ENCODE peak calls at places on chromosomes 3 and 15, in six cellular contexts. One of them, this sample, is unnamed.

GRCh38 chr3:129117134-129117533 is 4.5 kb downstream of the RAB43 start:
- DNase-seq in HTR-8/SVneo: no peak
- DNase-seq in DMS53: no peak
- DNase-seq in neural crest cell: no peak
- DNase-seq in iPS-NIHi11: no peak
- DNase-seq in upper lobe of left lung: no peak
- DNase-seq in this sample: no peak

GRCh38 chr15:33243869-33244268 is 49.4 kb upstream of the FMN1 start:
- DNase-seq in neural crest cell: no peak
- DNase-seq in upper lobe of left lung: no peak
- DNase-seq in iPS-NIHi11: no peak
- DNase-seq in HTR-8/SVneo: peak; percentile 46
- DNase-seq in DMS53: peak; percentile 58
- DNase-seq in this sample: no peak

GRCh38 chr15:92803852-92804609 is 96.1 kb upstream of the CHD2 start:
- DNase-seq in iPS-NIHi11: peak; percentile 32
- DNase-seq in DMS53: peak; percentile 99
- DNase-seq in HTR-8/SVneo: peak; percentile 85
- DNase-seq in neural crest cell: no peak
- DNase-seq in upper lobe of left lung: no peak
- DNase-seq in this sample: peak; percentile 52

GRCh38 chr3:156723182-156723619 is 48.8 kb downstream of the TIPARP start:
- DNase-seq in DMS53: no peak
- DNase-seq in iPS-NIHi11: no peak
- DNase-seq in HTR-8/SVneo: no peak
- DNase-seq in neural crest cell: no peak
- DNase-seq in upper lobe of left lung: no peak
- DNase-seq in this sample: no peak

GRCh38 chr3:129592362-129593150 is 13.9 kb downstream of the PLXND1 start:
- DNase-seq in neural crest cell: peak; percentile 44
- DNase-seq in DMS53: peak; percentile 67
- DNase-seq in iPS-NIHi11: peak; percentile 81
- DNase-seq in upper lobe of left lung: peak; percentile 87
- DNase-seq in HTR-8/SVneo: no peak
- DNase-seq in this sample: peak; percentile 85

GRCh38 chr15:68031406-68031805 is 22.7 kb upstream of the PIAS1 start:
- DNase-seq in DMS53: no peak
- DNase-seq in HTR-8/SVneo: no peak
- DNase-seq in iPS-NIHi11: no peak
- DNase-seq in neural crest cell: no peak
- DNase-seq in upper lobe of left lung: no peak
- DNase-seq in this sample: no peak

GRCh38 chr3:185708392-185708791 is 116.5 kb downstream of the IGF2BP2 start:
- DNase-seq in neural crest cell: no peak
- DNase-seq in upper lobe of left lung: peak; percentile 30
- DNase-seq in DMS53: no peak
- DNase-seq in HTR-8/SVneo: no peak
- DNase-seq in iPS-NIHi11: no peak
- DNase-seq in this sample: no peak

GRCh38 chr15:70128757-70129140 is 31.0 kb upstream of the TLE3 start:
- DNase-seq in DMS53: no peak
- DNase-seq in neural crest cell: no peak
- DNase-seq in HTR-8/SVneo: no peak
- DNase-seq in iPS-NIHi11: no peak
- DNase-seq in upper lobe of left lung: no peak
- DNase-seq in this sample: no peak

GRCh38 chr3:47416041-47416440 is 35.2 kb downstream of the PTPN23 start:
- DNase-seq in neural crest cell: no peak
- DNase-seq in upper lobe of left lung: peak; percentile 55
- DNase-seq in DMS53: peak; percentile 2
- DNase-seq in iPS-NIHi11: peak; percentile 76
- DNase-seq in HTR-8/SVneo: no peak
- DNase-seq in this sample: no peak

GRCh38 chr15:62775932-62776331 is 266.6 kb upstream of the TPM1 start:
- DNase-seq in neural crest cell: no peak
- DNase-seq in DMS53: no peak
- DNase-seq in iPS-NIHi11: peak; percentile 53
- DNase-seq in upper lobe of left lung: no peak
- DNase-seq in HTR-8/SVneo: no peak
- DNase-seq in this sample: no peak

GRCh38 chr3:176633511-176633910 is 563.8 kb downstream of the TBL1XR1 start:
- DNase-seq in HTR-8/SVneo: no peak
- DNase-seq in iPS-NIHi11: peak; percentile 50
- DNase-seq in DMS53: peak; percentile 1
- DNase-seq in upper lobe of left lung: no peak
- DNase-seq in neural crest cell: no peak
- DNase-seq in this sample: no peak

GRCh38 chr3:71268462-71268999 is 315.0 kb downstream of the FOXP1 start:
- DNase-seq in neural crest cell: no peak
- DNase-seq in upper lobe of left lung: no peak
- DNase-seq in HTR-8/SVneo: no peak
- DNase-seq in iPS-NIHi11: no peak
- DNase-seq in DMS53: no peak
- DNase-seq in this sample: no peak

GRCh38 chr3:124486324-124486723 is 243.9 kb upstream of the UMPS start:
- DNase-seq in neural crest cell: no peak
- DNase-seq in upper lobe of left lung: no peak
- DNase-seq in HTR-8/SVneo: no peak
- DNase-seq in iPS-NIHi11: peak; percentile 35
- DNase-seq in DMS53: no peak
- DNase-seq in this sample: no peak

GRCh38 chr3:14605070-14605469 is 46.5 kb upstream of the CCDC174 start:
- DNase-seq in HTR-8/SVneo: peak; percentile 51
- DNase-seq in upper lobe of left lung: no peak
- DNase-seq in iPS-NIHi11: no peak
- DNase-seq in neural crest cell: no peak
- DNase-seq in DMS53: no peak
- DNase-seq in this sample: no peak

GRCh38 chr3:32960404-32961160 is 9.1 kb downstream of the CCR4 start:
- DNase-seq in HTR-8/SVneo: no peak
- DNase-seq in DMS53: no peak
- DNase-seq in neural crest cell: no peak
- DNase-seq in iPS-NIHi11: no peak
- DNase-seq in upper lobe of left lung: no peak
- DNase-seq in this sample: no peak

GRCh38 chr3:88369337-88369736 is 219.6 kb downstream of the C3orf38 start:
- DNase-seq in neural crest cell: no peak
- DNase-seq in HTR-8/SVneo: no peak
- DNase-seq in upper lobe of left lung: no peak
- DNase-seq in iPS-NIHi11: no peak
- DNase-seq in DMS53: no peak
- DNase-seq in this sample: no peak

GRCh38 chr3:129023909-129024308 is 22.8 kb downstream of the EFCC1 start:
- DNase-seq in HTR-8/SVneo: peak; percentile 38
- DNase-seq in iPS-NIHi11: no peak
- DNase-seq in neural crest cell: no peak
- DNase-seq in DMS53: peak; percentile 41
- DNase-seq in upper lobe of left lung: no peak
- DNase-seq in this sample: no peak

GRCh38 chr15:69074843-69075224 is 60.3 kb downstream of the NOX5 start:
- DNase-seq in iPS-NIHi11: peak; percentile 63
- DNase-seq in neural crest cell: no peak
- DNase-seq in upper lobe of left lung: no peak
- DNase-seq in HTR-8/SVneo: no peak
- DNase-seq in DMS53: peak; percentile 58
- DNase-seq in this sample: no peak

GRCh38 chr3:66393486-66394260 is 107.1 kb downstream of the LRIG1 start:
- DNase-seq in upper lobe of left lung: no peak
- DNase-seq in neural crest cell: no peak
- DNase-seq in iPS-NIHi11: no peak
- DNase-seq in DMS53: no peak
- DNase-seq in HTR-8/SVneo: no peak
- DNase-seq in this sample: no peak

GRCh38 chr3:174529298-174529697 is 329.8 kb upstream of the NAALADL2 start:
- DNase-seq in upper lobe of left lung: no peak
- DNase-seq in neural crest cell: no peak
- DNase-seq in DMS53: no peak
- DNase-seq in iPS-NIHi11: no peak
- DNase-seq in HTR-8/SVneo: no peak
- DNase-seq in this sample: no peak

GRCh38 chr3:125140011-125140813 is 72.3 kb downstream of the SLC12A8 start:
- DNase-seq in neural crest cell: no peak
- DNase-seq in upper lobe of left lung: no peak
- DNase-seq in iPS-NIHi11: no peak
- DNase-seq in HTR-8/SVneo: no peak
- DNase-seq in DMS53: no peak
- DNase-seq in this sample: no peak

GRCh38 chr15:67043939-67044771 is 21.2 kb upstream of the SMAD3 start:
- DNase-seq in upper lobe of left lung: no peak
- DNase-seq in iPS-NIHi11: peak; percentile 50
- DNase-seq in neural crest cell: no peak
- DNase-seq in DMS53: no peak
- DNase-seq in HTR-8/SVneo: peak; percentile 63
- DNase-seq in this sample: no peak

GRCh38 chr3:81740731-81741130 is 20.7 kb downstream of the GBE1 start:
- DNase-seq in iPS-NIHi11: no peak
- DNase-seq in HTR-8/SVneo: no peak
- DNase-seq in upper lobe of left lung: no peak
- DNase-seq in DMS53: no peak
- DNase-seq in neural crest cell: no peak
- DNase-seq in this sample: no peak

GRCh38 chr3:186220886-186221285 is 112.0 kb upstream of the ETV5 start:
- DNase-seq in iPS-NIHi11: peak; percentile 18
- DNase-seq in DMS53: no peak
- DNase-seq in HTR-8/SVneo: no peak
- DNase-seq in neural crest cell: no peak
- DNase-seq in upper lobe of left lung: no peak
- DNase-seq in this sample: no peak

GRCh38 chr3:188589056-188589455 is 435.1 kb downstream of the LPP start:
- DNase-seq in HTR-8/SVneo: no peak
- DNase-seq in DMS53: no peak
- DNase-seq in neural crest cell: no peak
- DNase-seq in iPS-NIHi11: no peak
- DNase-seq in upper lobe of left lung: no peak
- DNase-seq in this sample: no peak

GRCh38 chr3:127787071-127787490 is 35.2 kb downstream of the MGLL start:
- DNase-seq in neural crest cell: no peak
- DNase-seq in DMS53: no peak
- DNase-seq in HTR-8/SVneo: no peak
- DNase-seq in upper lobe of left lung: no peak
- DNase-seq in iPS-NIHi11: no peak
- DNase-seq in this sample: peak; percentile 49

GRCh38 chr3:109731639-109732473 is 394.5 kb upstream of the DPPA4 start:
- DNase-seq in HTR-8/SVneo: peak; percentile 24
- DNase-seq in neural crest cell: peak; percentile 55
- DNase-seq in iPS-NIHi11: peak; percentile 38
- DNase-seq in upper lobe of left lung: no peak
- DNase-seq in DMS53: peak; percentile 70
- DNase-seq in this sample: no peak

GRCh38 chr3:150803440-150803985 is 40.5 kb upstream of the SIAH2 start:
- DNase-seq in upper lobe of left lung: no peak
- DNase-seq in neural crest cell: no peak
- DNase-seq in HTR-8/SVneo: no peak
- DNase-seq in DMS53: no peak
- DNase-seq in iPS-NIHi11: no peak
- DNase-seq in this sample: no peak